ENCODE peak calls at places on chromosomes 16 and 17, in nine cellular contexts. A, F, X, S, G, J, Z, R and B are unnamed samples.

GRCh38 chr16:66979011-66979717 is 9.2 kb upstream of the CES4A start:
- DNase-seq in G (no peak), Z (peak), A (peak), S (no peak), R (no peak), F (no peak), X (no peak), J (no peak), B (no peak)

GRCh38 chr16:30585022-30585399 is 486 bp downstream of the ZNF785 start:
- DNase-seq in X (no peak), Z (no peak), G (peak), J (no peak), F (no peak), S (no peak), A (no peak), R (no peak), B (no peak)

GRCh38 chr17:56602292-56603130 is 9.0 kb downstream of the NOG start:
- DNase-seq in G (no peak), A (no peak), J (no peak), F (no peak), R (no peak), X (no peak), Z (no peak), S (no peak), B (no peak)

GRCh38 chr17:1055751-1056645 is 59.1 kb downstream of the TIMM22 start:
- DNase-seq in S (peak), F (peak), Z (peak), A (peak), R (no peak), X (peak), G (peak), J (no peak), B (peak)

GRCh38 chr16:62406387-62406786 is 370.1 kb upstream of the CDH8 start:
- DNase-seq in G (no peak), A (no peak), R (no peak), S (no peak), J (no peak), Z (no peak), F (no peak), X (no peak), B (no peak)

GRCh38 chr17:6096201-6097004 is 26.2 kb downstream of the WSCD1 start:
- DNase-seq in X (no peak), A (no peak), F (no peak), G (no peak), R (no peak), J (no peak), S (no peak), Z (no peak), B (no peak)

GRCh38 chr16:12439443-12440232 is 364.0 kb downstream of the CPPED1 start:
- DNase-seq in G (peak), A (no peak), S (no peak), Z (peak), J (no peak), R (no peak), F (no peak), X (no peak), B (no peak)

GRCh38 chr16:1333149-1333812 is at the start of gene BAIAP3:
- DNase-seq in G (peak), S (peak), F (peak), A (no peak), R (no peak), J (no peak), Z (peak), X (peak), B (peak)

GRCh38 chr17:17800504-17801021 is 36.2 kb downstream of the SREBF1 start:
- DNase-seq in F (no peak), S (no peak), J (no peak), A (no peak), X (no peak), G (no peak), Z (no peak), R (no peak), B (no peak)

GRCh38 chr17:42767512-42767911 is 5.7 kb upstream of the VPS25 start:
- DNase-seq in R (no peak), A (no peak), S (no peak), F (no peak), X (no peak), G (no peak), J (no peak), Z (no peak), B (no peak)

GRCh38 chr16:81319221-81319912 is 4.6 kb downstream of the GAN start:
- DNase-seq in Z (no peak), A (no peak), F (no peak), G (peak), J (no peak), X (no peak), S (peak), R (no peak), B (no peak)

GRCh38 chr16:49811630-49812334 is 44.1 kb downstream of the ZNF423 start:
- DNase-seq in Z (no peak), A (no peak), X (no peak), F (no peak), R (no peak), G (no peak), J (no peak), S (no peak), B (no peak)

GRCh38 chr17:63919311-63919723 is 678 bp upstream of the GH1 start:
- DNase-seq in F (peak), G (peak), A (peak), Z (no peak), R (no peak), S (peak), X (peak), J (no peak), B (peak)

GRCh38 chr17:55962931-55963378 is 190.3 kb upstream of the ANKFN1 start:
- DNase-seq in S (no peak), G (no peak), J (no peak), A (no peak), R (no peak), F (no peak), Z (peak), X (no peak), B (no peak)

GRCh38 chr17:40810505-40810904 is 10.7 kb upstream of the KRT28 start:
- DNase-seq in X (no peak), G (peak), J (no peak), F (no peak), A (no peak), Z (no peak), S (no peak), R (no peak), B (no peak)

GRCh38 chr16:85720319-85720637 is 30.6 kb downstream of the C16orf74 start:
- DNase-seq in G (peak), S (no peak), Z (peak), R (no peak), F (no peak), X (peak), A (no peak), J (no peak), B (no peak)

GRCh38 chr16:20308266-20308665 is 19.0 kb downstream of the GP2 start:
- DNase-seq in J (no peak), G (no peak), Z (no peak), S (no peak), R (no peak), X (no peak), F (no peak), A (no peak), B (no peak)

GRCh38 chr16:64880994-64881393 is 240.9 kb downstream of the CDH11 start:
- DNase-seq in S (no peak), G (no peak), R (no peak), A (no peak), X (no peak), J (no peak), Z (no peak), F (no peak), B (no peak)

GRCh38 chr16:2811703-2812471 is 5.2 kb upstream of the PRSS21 start:
- DNase-seq in F (no peak), G (no peak), R (no peak), Z (no peak), A (no peak), J (no peak), X (no peak), S (no peak), B (no peak)

GRCh38 chr17:68705331-68706166 is 104.4 kb upstream of the FAM20A start:
- DNase-seq in J (no peak), Z (no peak), F (no peak), S (no peak), A (no peak), R (peak), X (no peak), G (no peak), B (no peak)

GRCh38 chr16:78842950-78843349 is 743.5 kb downstream of the WWOX start:
- DNase-seq in Z (no peak), F (no peak), X (no peak), G (no peak), A (no peak), S (no peak), J (no peak), R (no peak), B (no peak)

GRCh38 chr17:66413564-66414520 is 111.4 kb downstream of the PRKCA start:
- DNase-seq in X (no peak), F (no peak), A (no peak), J (no peak), R (no peak), G (no peak), S (no peak), Z (no peak), B (no peak)

GRCh38 chr16:4813251-4814003 is 11.0 kb upstream of the ROGDI start:
- DNase-seq in Z (no peak), X (no peak), S (no peak), R (no peak), J (no peak), F (no peak), A (no peak), G (no peak), B (no peak)

GRCh38 chr17:39352511-39352910 is 48.9 kb downstream of the FBXL20 start:
- DNase-seq in G (no peak), Z (no peak), A (no peak), F (no peak), X (no peak), S (no peak), J (no peak), R (no peak), B (no peak)

GRCh38 chr16:55510185-55510805 is 1.4 kb downstream of the LPCAT2 start:
- DNase-seq in R (no peak), G (no peak), S (no peak), F (no peak), J (no peak), X (no peak), A (no peak), Z (no peak), B (no peak)

DNA sequence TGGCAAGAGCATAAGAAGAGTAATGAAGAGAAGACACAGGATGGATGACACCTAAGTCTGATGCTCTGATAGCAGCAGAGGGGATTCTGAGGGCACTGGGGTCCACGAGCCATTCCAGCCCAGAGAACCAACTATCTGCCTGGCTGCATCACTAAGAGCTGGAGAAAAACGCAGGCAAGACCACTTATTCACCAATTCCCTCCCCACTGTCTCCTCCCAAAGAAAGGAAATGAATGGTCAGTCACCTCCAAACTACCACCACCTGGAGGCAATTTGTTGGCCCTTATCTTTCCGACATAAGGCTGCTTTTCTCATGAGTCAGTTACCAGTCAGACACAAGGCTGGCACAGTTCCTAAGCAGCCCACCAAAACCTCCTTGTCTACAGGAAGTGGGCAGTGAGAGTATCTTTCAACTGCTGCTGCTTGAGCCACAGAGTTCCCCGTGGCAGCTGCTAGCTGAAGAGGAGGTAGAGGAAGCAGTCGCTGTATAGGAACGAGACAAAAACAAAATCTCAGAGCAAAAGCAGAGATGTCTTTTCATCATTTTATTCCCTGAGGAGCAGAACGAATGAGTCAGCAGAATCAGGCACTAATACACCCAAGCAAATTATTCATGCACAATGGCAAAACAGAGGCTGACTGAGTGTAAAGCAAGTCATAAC is 111.1 kb downstream of the SMG6 start:
- DNase-seq in G (peak), X (no peak), J (no peak), S (no peak), F (no peak), R (peak), A (no peak), Z (no peak), B (no peak)
- TF ChIP-seq CTCF in G (no peak), X (no peak), J (no peak), S (no peak), F (no peak), R (peak), A (no peak), Z (no peak), B (no peak)

GRCh38 chr16:23690771-23691482 is 12.2 kb downstream of the PLK1 start:
- DNase-seq in J (no peak), G (no peak), R (no peak), S (no peak), A (no peak), F (no peak), X (no peak), Z (no peak), B (no peak)
- TF ChIP-seq CTCF in J (no peak), G (no peak), R (no peak), S (no peak), A (no peak), F (no peak), X (no peak), Z (no peak), B (no peak)

GRCh38 chr17:49514374-49514738 is 19.3 kb downstream of the NGFR start:
- DNase-seq in Z (no peak), R (no peak), X (no peak), S (no peak), G (no peak), A (no peak), J (no peak), F (no peak), B (no peak)
- TF ChIP-seq CTCF in Z (no peak), R (peak), X (no peak), S (no peak), G (peak), A (no peak), J (peak), F (no peak), B (no peak)

DNA sequence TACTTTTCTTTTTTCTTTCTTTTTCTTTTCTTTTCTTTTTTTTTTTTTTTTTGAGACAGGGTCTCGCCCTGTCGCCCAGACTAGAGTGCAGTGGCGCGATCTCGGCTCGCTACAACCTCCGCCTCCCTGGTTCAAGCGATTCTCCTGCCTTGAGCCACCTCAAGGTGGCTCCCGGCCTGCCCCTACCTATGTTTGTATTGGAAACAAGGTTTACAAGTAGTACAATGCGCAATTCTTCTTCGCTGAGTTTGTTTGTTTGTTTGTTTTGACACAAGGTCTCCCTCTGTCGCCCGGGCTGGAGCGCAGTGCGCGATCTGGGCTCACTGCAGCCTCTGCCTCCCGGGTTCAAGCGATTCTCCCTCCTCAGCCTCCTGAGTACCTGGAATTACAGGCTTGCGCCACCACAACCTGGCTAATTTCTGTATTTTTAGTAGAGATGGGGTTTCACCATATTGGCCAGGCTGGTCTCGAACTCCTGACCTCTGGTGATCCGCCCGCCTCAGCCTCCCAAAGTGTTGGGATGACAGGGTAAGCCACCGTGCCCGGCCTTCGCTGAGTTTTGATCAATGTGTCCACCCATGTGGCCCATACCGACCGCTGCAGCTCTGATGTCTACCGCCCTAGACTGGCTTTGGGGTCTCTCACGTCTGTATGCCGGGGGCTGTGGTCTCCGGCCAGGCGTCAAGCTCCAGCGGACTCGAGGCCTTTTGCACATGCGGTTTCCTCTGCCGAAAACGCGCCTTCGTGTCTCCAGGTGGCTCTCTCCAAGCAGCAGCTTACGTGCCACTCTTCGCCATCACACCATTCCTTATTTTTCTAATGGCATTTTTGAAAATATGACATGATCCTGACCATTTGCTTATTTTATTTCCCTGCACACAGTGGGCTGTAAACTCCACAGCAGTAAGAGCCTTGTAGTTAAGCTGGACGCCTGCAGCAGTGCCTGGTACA is 1.1 kb upstream of the YBX2 start:
- DNase-seq in J (no peak), R (no peak), Z (no peak), A (no peak), X (no peak), F (no peak), G (peak), S (peak), B (no peak)
- TF ChIP-seq CTCF in J (no peak), R (no peak), Z (no peak), A (no peak), X (no peak), F (no peak), G (no peak), S (no peak), B (no peak)

GRCh38 chr17:30782206-30782605 is 42.3 kb downstream of the CRLF3 start:
- DNase-seq in X (no peak), J (no peak), G (no peak), A (no peak), R (no peak), F (no peak), S (no peak), Z (no peak), B (no peak)
- TF ChIP-seq CTCF in X (no peak), J (no peak), G (no peak), A (no peak), R (no peak), F (no peak), S (no peak), Z (no peak), B (no peak)

GRCh38 chr17:59643159-59643857 is 23.6 kb downstream of the CLTC start:
- DNase-seq in X (no peak), J (no peak), R (peak), Z (no peak), G (peak), A (no peak), S (no peak), F (no peak), B (no peak)
- TF ChIP-seq CTCF in X (no peak), J (no peak), R (no peak), Z (no peak), G (no peak), A (no peak), S (no peak), F (no peak), B (no peak)

GRCh38 chr17:14886200-14886739 is 378.9 kb downstream of the PMP22 start:
- DNase-seq in Z (no peak), X (no peak), R (no peak), F (no peak), J (no peak), G (peak), A (no peak), S (no peak), B (no peak)
- TF ChIP-seq CTCF in Z (peak), X (no peak), R (peak), F (peak), J (no peak), G (peak), A (no peak), S (no peak), B (no peak)

GRCh38 chr16:15491430-15491829 is 57.0 kb downstream of the BMERB1 start:
- DNase-seq in X (no peak), F (no peak), G (no peak), S (no peak), R (no peak), Z (no peak), A (no peak), J (no peak), B (no peak)
- TF ChIP-seq CTCF in X (no peak), F (no peak), G (no peak), S (no peak), R (no peak), Z (no peak), A (no peak), J (no peak), B (no peak)